ENCODE peak calls at places on chromosomes 16 and 17, in eight cellular contexts. W, L, T, G, Y, U, M and V are unnamed samples.

GRCh38 chr16:85798283-85798776 is 1.0 kb downstream of the EMC8 start:
- DNase-seq in W (peak; percentile 29), L (no peak), T (no peak), U (no peak), M (no peak), Y (peak; percentile 24), G (no peak), V (no peak)

GRCh38 chr17:41057547-41057946 is 2.4 kb downstream of the KRTAP2-3 start:
- DNase-seq in G (no peak), U (no peak), W (no peak), M (no peak), Y (no peak), L (no peak), T (no peak), V (no peak)

GRCh38 chr16:8804313-8804712 is 6.7 kb downstream of the PMM2 start:
- DNase-seq in L (no peak), U (no peak), Y (no peak), M (no peak), T (no peak), G (no peak), W (no peak), V (no peak)

GRCh38 chr17:16463341-16464000 is 28.5 kb downstream of the LRRC75A start:
- DNase-seq in W (no peak), M (no peak), T (peak; percentile 93), U (peak; percentile 73), L (no peak), Y (peak; percentile 66), G (peak; percentile 90), V (peak; percentile 66)

GRCh38 chr16:23976091-23977001 is 140.6 kb downstream of the PRKCB start:
- DNase-seq in U (no peak), T (no peak), W (no peak), G (no peak), Y (no peak), L (no peak), M (no peak), V (no peak)

GRCh38 chr16:10183606-10183959 is 1.4 kb upstream of the GRIN2A start:
- DNase-seq in W (no peak), T (no peak), M (no peak), G (no peak), L (no peak), U (no peak), Y (peak; percentile 26), V (no peak)

GRCh38 chr16:69406780-69407331 is 17.6 kb upstream of the CYB5B start:
- DNase-seq in W (peak; percentile 71), U (no peak), G (no peak), M (no peak), Y (peak; percentile 60), L (no peak), T (no peak), V (peak; percentile 45)

GRCh38 chr17:73182616-73183310 is 10.1 kb upstream of the COG1 start:
- DNase-seq in Y (no peak), U (no peak), L (no peak), M (no peak), W (no peak), G (no peak), T (no peak), V (no peak)

GRCh38 chr16:15592324-15592723 is 50.6 kb downstream of the MARF1 start:
- DNase-seq in U (no peak), G (peak; percentile 27), M (no peak), W (no peak), Y (no peak), L (peak; percentile 59), T (no peak), V (no peak)

GRCh38 chr17:82600731-82601446 is 47.4 kb downstream of the WDR45B start:
- DNase-seq in G (no peak), W (no peak), L (no peak), U (no peak), M (no peak), Y (no peak), T (no peak), V (no peak)

GRCh38 chr17:35896011-35896587 is 15.9 kb upstream of the CCL5 start:
- DNase-seq in U (no peak), G (peak; percentile 17), M (no peak), L (peak; percentile 49), T (no peak), Y (no peak), W (no peak), V (no peak)

GRCh38 chr16:13269905-13270528 is 368.6 kb downstream of the SHISA9 start:
- DNase-seq in U (no peak), W (no peak), M (no peak), G (no peak), L (no peak), Y (no peak), T (no peak), V (no peak)

GRCh38 chr17:14553847-14554246 is 253.0 kb downstream of the HS3ST3B1 start:
- DNase-seq in G (no peak), U (no peak), M (no peak), W (no peak), Y (peak; percentile 61), L (no peak), T (no peak), V (no peak)

GRCh38 chr16:3035972-3036725 is 595 bp downstream of the BICDL2 start:
- DNase-seq in L (no peak), W (no peak), M (no peak), Y (peak; percentile 62), G (peak; percentile 72), T (peak; percentile 67), U (no peak), V (no peak)
- H3K4me3 ChIP-seq in L (no peak overlapping the region), W (peak overlapping the region; percentile 30), M (peak overlapping the region; percentile 1), Y (peak overlapping the region; percentile 84), G (peak overlapping the region; percentile 72), T (peak overlapping the region; percentile 54), U (no peak overlapping the region), V (no peak overlapping the region)

DNA sequence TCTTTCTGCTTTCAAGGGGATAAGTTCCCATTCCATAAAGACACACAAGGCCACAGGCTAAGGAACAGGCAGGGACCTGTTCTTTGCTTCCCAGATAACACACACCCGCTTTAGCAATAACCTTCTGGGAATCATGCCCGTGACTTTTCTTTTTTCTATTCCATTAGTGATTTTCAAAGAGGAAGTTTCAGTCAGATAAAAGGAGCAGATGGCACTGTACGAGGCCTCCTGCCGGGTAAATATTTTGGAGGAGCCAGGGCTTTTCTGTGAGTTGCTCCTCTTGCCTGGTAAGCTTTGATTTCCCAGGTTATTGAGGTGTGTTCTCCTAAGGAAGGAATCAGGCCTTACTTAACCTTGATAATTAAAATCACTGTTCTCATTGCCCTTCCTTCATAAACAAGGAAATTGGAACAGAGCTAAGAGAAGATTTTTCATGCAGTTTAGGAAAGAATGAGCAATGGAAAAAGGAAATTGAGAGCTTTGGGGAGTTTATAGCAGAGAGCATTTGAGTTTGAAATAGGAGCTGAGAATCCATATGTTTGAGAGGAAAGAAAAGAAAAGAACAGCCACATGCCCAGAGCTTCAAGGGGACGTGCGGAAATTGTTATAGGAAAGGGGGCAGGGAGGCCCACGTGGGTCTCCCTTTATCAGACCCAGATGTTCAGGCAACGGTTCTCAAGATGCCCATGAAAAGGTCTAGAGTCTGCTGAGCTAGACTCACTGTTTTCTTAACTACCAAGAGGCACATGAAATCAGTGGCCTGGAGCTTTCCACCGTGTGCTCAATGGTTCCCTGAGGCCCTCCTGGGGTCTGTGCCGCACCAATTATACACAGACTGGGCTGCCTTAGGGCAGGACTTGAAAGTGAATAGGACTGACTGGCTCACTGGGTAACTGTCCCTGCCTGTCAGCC is 31.0 kb downstream of the CHD9 start:
- DNase-seq in G (no peak), W (no peak), M (no peak), Y (no peak), L (no peak), U (no peak), T (no peak), V (no peak)
- H3K4me1 ChIP-seq in G (peaks cover 26% of the 10 kb centered on the region), W (peaks cover 58% of the 10 kb centered on the region), M (no peaks in the 10 kb centered on the region), Y (peaks cover 50% of the 10 kb centered on the region), L (no peaks in the 10 kb centered on the region), U (peaks cover 33% of the 10 kb centered on the region), T (peaks cover 11% of the 10 kb centered on the region), V (peaks cover 6% of the 10 kb centered on the region)

GRCh38 chr17:44919885-44920564 is 4.7 kb upstream of the GFAP start:
- DNase-seq in Y (peak; percentile 91), U (peak; percentile 85), T (peak; percentile 74), W (peak; percentile 97), L (peak; percentile 52), M (peak; percentile 94), G (peak; percentile 79), V (peak; percentile 84)

GRCh38 chr17:44921122-44921882 is 6.0 kb upstream of the GFAP start:
- DNase-seq in T (no peak), L (no peak), U (peak; percentile 63), M (peak; percentile 57), W (no peak), Y (peak; percentile 74), G (no peak), V (peak; percentile 66)

GRCh38 chr17:44922136-44922535 is 6.8 kb upstream of the GFAP start:
- DNase-seq in Y (no peak), M (peak; percentile 45), G (peak; percentile 4), L (no peak), T (no peak), U (no peak), W (no peak), V (no peak)

GRCh38 chr17:44919411-44919810 is 4.1 kb upstream of the GFAP start:
- DNase-seq in Y (no peak), U (no peak), W (no peak), T (no peak), M (no peak), L (no peak), G (no peak), V (no peak)

DNA sequence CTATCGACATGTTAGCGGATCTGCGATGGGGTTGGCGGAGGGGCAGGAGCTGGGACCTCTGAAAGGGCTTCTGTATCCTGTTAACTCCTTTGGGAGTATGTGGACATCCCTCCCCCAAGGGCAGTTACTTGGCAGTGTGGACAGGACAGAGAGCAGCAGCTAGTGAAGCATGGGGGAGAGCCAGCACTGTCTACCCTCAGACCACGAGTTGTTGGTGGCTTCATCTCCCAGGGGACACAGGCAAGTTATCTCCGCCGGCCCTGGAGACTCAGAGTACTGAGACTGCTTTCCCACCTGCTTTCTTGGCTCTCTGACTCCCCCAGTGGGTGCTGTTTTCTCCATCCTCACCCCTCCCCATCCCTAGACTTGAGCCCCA is 5.3 kb upstream of the GFAP start:
- DNase-seq in U (no peak), T (no peak), M (peak; percentile 55), Y (no peak), L (no peak), G (peak; percentile 1), W (no peak), V (peak; percentile 37)
- H3K27ac ChIP-seq in U (no peak overlapping the region), T (no peak overlapping the region), M (no peak overlapping the region), Y (no peak overlapping the region), L (no peak overlapping the region), G (no peak overlapping the region), W (peak overlapping the region; percentile 80), V (no peak overlapping the region)

GRCh38 chr16:72991211-72991610 is 56.7 kb downstream of the ZFHX3 start:
- DNase-seq in L (no peak), M (no peak), W (no peak), U (no peak), G (no peak), Y (no peak), T (no peak), V (no peak)

GRCh38 chr16:72989203-72989991 is 58.5 kb downstream of the ZFHX3 start:
- DNase-seq in L (no peak), W (no peak), G (no peak), T (no peak), U (no peak), M (peak; percentile 78), Y (no peak), V (no peak)

GRCh38 chr16:72990571-72990970 is 57.4 kb downstream of the ZFHX3 start:
- DNase-seq in W (no peak), G (no peak), M (no peak), L (no peak), T (no peak), U (no peak), Y (no peak), V (no peak)

GRCh38 chr16:72988568-72988967 is 59.4 kb downstream of the ZFHX3 start:
- DNase-seq in T (no peak), U (no peak), W (no peak), Y (no peak), M (no peak), L (no peak), G (no peak), V (no peak)

GRCh38 chr16:72990003-72990521 is 57.9 kb downstream of the ZFHX3 start:
- DNase-seq in M (peak; percentile 95), Y (peak; percentile 39), T (peak; percentile 69), G (peak; percentile 68), U (peak; percentile 74), L (no peak), W (peak; percentile 40), V (peak; percentile 66)
- H3K4me3 ChIP-seq in M (peak overlapping the region; percentile 21), Y (no peak overlapping the region), T (no peak overlapping the region), G (peak overlapping the region; percentile 13), U (no peak overlapping the region), L (no peak overlapping the region), W (no peak overlapping the region), V (peak overlapping the region; percentile 30)